ENCODE peak calls at places on chromosomes 2 and 18, in seven cellular contexts. C, E, N, P, T, H and G are unnamed samples.

GRCh38 chr18:63111549-63112402 is 207.8 kb downstream of the BCL2 start:
- DNase-seq in H (no peak), P (no peak), N (no peak), E (no peak), T (no peak), C (no peak), G (no peak)

GRCh38 chr18:61578846-61579245 is 245.6 kb downstream of the CDH20 start:
- DNase-seq in N (no peak), P (no peak), E (peak), T (no peak), H (no peak), C (no peak), G (no peak)

GRCh38 chr2:120497261-120497977 is 151.5 kb downstream of the INHBB start:
- DNase-seq in H (no peak), T (no peak), E (no peak), C (no peak), P (no peak), N (no peak), G (peak)

GRCh38 chr2:150644298-150645067 is 157.0 kb upstream of the RND3 start:
- DNase-seq in P (no peak), N (peak), H (no peak), E (no peak), C (no peak), T (no peak), G (no peak)

GRCh38 chr18:45413180-45413836 is 202.0 kb upstream of the SLC14A2 start:
- DNase-seq in E (no peak), N (no peak), H (no peak), T (no peak), P (no peak), C (no peak), G (no peak)

GRCh38 chr2:227415538-227416424 is 28.0 kb upstream of the SCYGR1 start:
- DNase-seq in P (no peak), H (no peak), T (no peak), N (peak), C (no peak), E (no peak), G (peak)

GRCh38 chr2:239190921-239191885 is 209.6 kb downstream of the HDAC4 start:
- DNase-seq in N (no peak), E (no peak), C (no peak), P (no peak), H (no peak), T (no peak), G (peak)

GRCh38 chr2:119156891-119157773 is 1.4 kb downstream of the C1QL2 start:
- DNase-seq in E (no peak), H (no peak), P (no peak), T (no peak), C (no peak), N (no peak), G (no peak)

GRCh38 chr2:36404312-36404711 is 48.7 kb downstream of the CRIM1 start:
- DNase-seq in P (no peak), N (no peak), H (no peak), C (no peak), T (no peak), E (no peak), G (no peak)

GRCh38 chr2:156356006-156356764 is 23.7 kb upstream of the NR4A2 start:
- DNase-seq in T (no peak), H (no peak), C (no peak), P (no peak), N (peak), E (no peak), G (no peak)

GRCh38 chr2:56681659-56682396 is 498.0 kb downstream of the CCDC85A start:
- DNase-seq in T (no peak), E (no peak), P (no peak), C (no peak), N (peak), H (no peak), G (no peak)

GRCh38 chr2:236394571-236394970 is 130.4 kb upstream of the ASB18 start:
- DNase-seq in H (no peak), T (no peak), P (no peak), N (no peak), C (no peak), E (no peak), G (no peak)

GRCh38 chr2:37020887-37021796 is 54.8 kb upstream of the STRN start:
- DNase-seq in E (no peak), T (no peak), P (no peak), N (peak), H (no peak), C (no peak), G (no peak)

GRCh38 chr18:22752014-22752413 is 181.1 kb upstream of the RBBP8 start:
- DNase-seq in T (no peak), P (no peak), C (no peak), H (no peak), E (no peak), N (no peak), G (no peak)

GRCh38 chr2:202771741-202772470 is 99.7 kb downstream of the ICA1L start:
- DNase-seq in C (no peak), P (no peak), N (peak), E (no peak), T (no peak), H (no peak), G (no peak)

GRCh38 chr2:237627463-237628321 is at the start of gene LRRFIP1:
- DNase-seq in C (no peak), P (no peak), E (peak), T (no peak), H (no peak), N (no peak), G (peak)

GRCh38 chr2:135985826-135986393 is 484 bp upstream of the DARS1 start:
- DNase-seq in N (no peak), T (peak), E (no peak), P (no peak), H (no peak), C (no peak), G (no peak)

GRCh38 chr2:170369894-170370293 is 191.9 kb downstream of the MYO3B start:
- DNase-seq in T (no peak), P (peak), E (no peak), C (no peak), N (peak), H (no peak), G (no peak)

GRCh38 chr2:127226520-127227263 is 6.6 kb upstream of the CYP27C1 start:
- DNase-seq in N (peak), P (peak), H (peak), T (no peak), C (peak), E (no peak), G (no peak)

GRCh38 chr2:164868563-164869419 is 27.2 kb upstream of the COBLL1 start:
- DNase-seq in C (no peak), N (no peak), H (no peak), E (no peak), P (no peak), T (no peak), G (no peak)

GRCh38 chr18:73979742-73980141 is 167.9 kb downstream of the FBXO15 start:
- DNase-seq in P (no peak), C (peak), T (no peak), N (peak), H (peak), E (no peak), G (no peak)

GRCh38 chr2:55418512-55419235 is 982 bp downstream of the CCDC88A start:
- DNase-seq in P (peak), E (peak), N (no peak), C (peak), H (no peak), T (no peak), G (no peak)

GRCh38 chr2:170816499-170817246 is at the start of gene GAD1:
- DNase-seq in E (no peak), N (peak), P (peak), C (peak), H (no peak), T (no peak), G (no peak)

GRCh38 chr18:79588131-79588635 is 91.4 kb upstream of the CTDP1 start:
- DNase-seq in H (no peak), T (no peak), E (no peak), C (no peak), P (no peak), N (no peak), G (peak)

GRCh38 chr18:11322716-11323115 is 173.3 kb upstream of the PIEZO2 start:
- DNase-seq in N (no peak), P (no peak), H (no peak), T (no peak), C (no peak), E (no peak), G (no peak)

GRCh38 chr2:109143214-109144187 is 14.5 kb downstream of the SH3RF3 start:
- DNase-seq in H (no peak), T (no peak), C (no peak), E (no peak), N (peak), P (no peak), G (no peak)

GRCh38 chr18:23743733-23744333 is 54.6 kb downstream of the LAMA3 start:
- DNase-seq in E (no peak), N (no peak), H (no peak), C (peak), T (no peak), P (peak), G (no peak)